ENCODE peak calls at places on chromosomes 7 and 10, in four cellular contexts. U, V, F and S are unnamed samples. For H3K36me3 and H3K4me1, the result is how much of the 10 kb centered on the place peaks cover.

GRCh38 chr10:45470098-45471012 is 96.3 kb downstream of the ALOX5 start:
- DNase-seq in U (peak), V (no peak), F (no peak), S (no peak)

GRCh38 chr10:101273330-101273729 is 44.1 kb upstream of the LBX1 start:
- DNase-seq in U (no peak), V (no peak), F (no peak), S (no peak)

GRCh38 chr10:103668351-103669242 is 175.1 kb downstream of the NEURL1 start:
- DNase-seq in U (no peak), V (peak), F (no peak), S (peak)

GRCh38 chr10:51748959-51749358 is 49.6 kb upstream of the CSTF2T start:
- DNase-seq in U (no peak), V (no peak), F (no peak), S (no peak)

GRCh38 chr7:55476852-55477780 is 95.2 kb downstream of the VOPP1 start:
- DNase-seq in U (no peak), V (no peak), F (no peak), S (no peak)

GRCh38 chr10:30625110-30625509 is 4.4 kb downstream of the LYZL2 start:
- DNase-seq in U (no peak), V (no peak), F (no peak), S (no peak)

GRCh38 chr10:122342293-122343134 is 32.0 kb upstream of the PLEKHA1 start:
- DNase-seq in U (peak), V (no peak), F (peak), S (no peak)

GRCh38 chr7:50727072-50727471 is 55.6 kb downstream of the GRB10 start:
- DNase-seq in U (no peak), V (no peak), F (no peak), S (no peak)

GRCh38 chr10:71397340-71398212 is 856 bp downstream of the CDH23 start:
- DNase-seq in U (no peak), V (no peak), F (peak), S (no peak)

GRCh38 chr10:70903262-70903921 is 15.0 kb upstream of the PCBD1 start:
- DNase-seq in U (no peak), V (peak), F (peak), S (peak)

DNA sequence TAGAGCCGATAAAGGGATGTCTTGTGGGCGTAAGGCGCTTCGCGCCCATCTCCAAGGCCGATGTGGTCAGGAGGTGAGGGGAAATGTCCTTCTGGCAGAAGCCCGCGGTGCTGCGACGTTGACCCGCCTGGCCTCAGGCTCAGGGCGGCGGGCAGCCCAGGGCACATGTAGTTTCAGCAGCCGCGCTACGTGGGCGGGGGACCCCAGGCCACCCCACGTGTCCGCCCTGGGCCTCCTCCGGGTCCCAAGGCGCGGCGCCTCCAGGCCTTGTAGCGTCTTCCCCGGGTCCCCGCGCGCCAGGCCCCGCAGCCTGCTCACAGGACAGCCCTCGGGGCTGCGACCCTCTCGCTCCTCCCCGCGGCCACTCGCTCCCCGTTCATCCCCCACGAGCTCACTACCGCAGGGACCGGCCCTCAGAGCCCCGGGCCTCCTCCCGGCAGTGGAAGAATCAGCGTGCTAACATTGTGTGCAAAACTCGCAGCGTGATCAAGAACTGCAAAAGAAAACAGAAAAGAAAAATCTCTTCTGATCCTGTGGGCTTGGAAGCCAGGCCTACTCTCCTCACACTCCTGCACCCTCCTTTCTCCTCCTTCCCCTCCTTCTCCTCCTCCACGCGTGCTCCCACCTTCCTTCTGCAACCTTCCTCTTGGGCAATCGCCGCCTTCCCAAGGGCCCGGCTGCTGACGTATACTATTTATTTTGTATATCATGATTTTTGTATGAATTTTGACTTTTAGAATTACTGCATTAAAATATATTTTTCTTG is 4.4 kb upstream of the TBX20 start:
- DNase-seq in U (no peak), V (peak), F (no peak), S (no peak)
- H3K4me3 ChIP-seq in U (no peak), V (peak), F (no peak), S (no peak)

GRCh38 chr10:3137958-3138726 is 34.4 kb downstream of the PITRM1 start:
- DNase-seq in U (no peak), V (no peak), F (no peak), S (no peak)

GRCh38 chr10:3139135-3139910 is 33.3 kb downstream of the PITRM1 start:
- DNase-seq in U (no peak), V (no peak), F (no peak), S (no peak)

GRCh38 chr10:3142146-3142875 is 30.3 kb downstream of the PITRM1 start:
- DNase-seq in U (no peak), V (no peak), F (no peak), S (no peak)

GRCh38 chr10:3141361-3142005 is 31.1 kb downstream of the PITRM1 start:
- DNase-seq in U (no peak), V (no peak), F (no peak), S (no peak)

GRCh38 chr10:3140280-3140679 is 32.3 kb downstream of the PITRM1 start:
- DNase-seq in U (no peak), V (no peak), F (no peak), S (no peak)
- H3K36me3 ChIP-seq in U (half or more), V (half or more), F (under half), S (half or more)

DNA sequence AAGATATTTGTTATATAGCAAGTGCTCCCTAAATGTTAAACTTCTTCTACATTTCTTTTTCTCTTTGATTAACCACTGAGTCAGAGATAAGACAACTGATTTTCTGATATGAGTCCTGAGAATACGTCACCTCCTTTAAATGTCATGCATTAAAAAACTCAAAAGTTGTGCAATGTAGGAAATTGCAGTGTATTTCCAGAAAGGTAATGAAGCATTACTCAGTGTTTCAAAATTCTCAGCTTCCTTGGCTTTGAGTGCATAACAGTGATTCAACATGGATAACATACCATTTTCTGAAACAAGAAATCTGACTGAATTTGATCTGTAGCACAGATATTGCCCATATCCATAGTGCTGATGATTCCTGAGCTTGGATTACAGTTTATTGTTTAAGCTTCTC is 155.8 kb downstream of the BMPER start:
- DNase-seq in U (no peak), V (no peak), F (no peak), S (no peak)
- H3K4me1 ChIP-seq in U (under half), V (under half), F (under half), S (under half)

GRCh38 chr7:143176128-143176527 is 7.1 kb upstream of the TAS2R39 start:
- DNase-seq in U (no peak), V (no peak), F (no peak), S (no peak)
- H3K4me3 ChIP-seq in U (no peak), V (no peak), F (no peak), S (no peak)

DNA sequence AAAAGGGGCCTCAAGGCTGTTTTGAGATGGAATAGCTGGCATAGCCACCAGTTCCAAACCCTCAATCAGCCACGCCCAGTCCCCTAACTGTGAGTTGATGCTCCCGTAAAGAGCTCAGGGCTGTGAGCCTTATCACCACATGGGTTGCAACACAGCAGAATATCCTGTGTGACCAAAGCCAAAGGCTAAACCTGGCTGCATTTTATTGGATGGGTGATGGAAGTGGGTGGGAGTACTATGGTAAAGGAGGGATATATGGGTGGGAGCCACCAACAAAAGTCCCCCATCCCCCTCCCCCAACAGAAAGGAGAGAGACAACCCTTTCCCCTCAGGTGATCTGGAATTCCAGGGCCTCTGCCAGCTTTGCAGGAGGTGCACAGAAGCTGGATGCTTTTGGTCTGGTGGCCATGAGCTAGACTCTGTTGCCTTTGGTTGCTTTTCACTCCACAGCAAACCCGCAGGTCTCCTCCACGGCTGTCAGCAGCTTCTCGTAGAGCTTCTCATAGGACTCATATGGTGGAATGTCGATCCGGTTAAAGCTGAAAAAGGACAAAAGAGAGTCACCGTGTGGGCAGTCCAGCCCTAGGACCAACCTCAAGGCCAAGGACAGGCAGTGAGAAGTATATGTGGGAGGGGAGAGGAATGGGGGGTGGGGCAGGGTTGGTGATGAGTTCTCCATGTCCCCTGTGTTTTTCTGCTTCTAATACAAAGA is 113.6 kb downstream of the SMURF1 start:
- DNase-seq in U (no peak), V (no peak), F (no peak), S (no peak)
- H3K36me3 ChIP-seq in U (under half), V (half or more), F (half or more), S (half or more)

DNA sequence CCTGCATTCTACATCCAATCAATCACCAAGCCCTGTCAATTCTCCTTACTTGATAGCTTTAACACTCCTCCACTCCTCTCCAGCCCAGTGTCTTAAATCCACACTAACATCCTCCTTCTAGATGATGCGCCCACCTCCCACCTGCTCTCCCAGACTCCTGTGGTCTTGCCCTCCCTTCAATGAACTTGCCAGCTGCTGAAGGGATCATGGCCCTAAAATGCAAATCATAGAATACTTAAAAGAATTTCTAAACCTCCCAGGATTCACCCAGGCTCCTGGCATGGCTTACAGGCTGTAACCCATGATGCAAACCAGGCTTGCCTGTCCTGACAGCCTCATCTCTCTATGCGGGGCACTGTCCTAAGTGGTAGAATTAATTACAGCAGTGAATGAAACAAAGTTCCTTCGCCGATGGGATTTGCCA is 43.6 kb downstream of the SYPL1 start:
- DNase-seq in U (no peak), V (no peak), F (no peak), S (no peak)
- H3K4me1 ChIP-seq in U (under half), V (half or more), F (under half), S (under half)